ENCODE peak calls at places on chromosome 12, in seven cellular contexts. Q is thyroid gland, M is brain microvascular endothelial cell, H is heart right ventricle, B is astrocyte of the cerebellum, A is lower lobe of right lung, C is colonic mucosa. O is an unnamed sample.

GRCh38 chr12:34595749-34596733 is 573.7 kb downstream of the ALG10 start:
- DNase-seq in H (no peak), A (peak; percentile 18), M (no peak), C (no peak), Q (no peak), B (no peak), O (no peak)

GRCh38 chr12:57515934-57516541 is 4.3 kb downstream of the DDIT3 start:
- DNase-seq in H (no peak), A (no peak), M (no peak), C (no peak), Q (no peak), B (no peak), O (no peak)

GRCh38 chr12:49953146-49953545 is 2.6 kb downstream of the AQP2 start:
- DNase-seq in A (peak; percentile 46), H (no peak), C (no peak), Q (no peak), B (no peak), M (no peak), O (no peak)

GRCh38 chr12:79414252-79414651 is 276.5 kb downstream of the PAWR start:
- DNase-seq in B (no peak), A (no peak), H (no peak), C (peak; percentile 77), Q (no peak), M (no peak), O (no peak)

GRCh38 chr12:38159591-38160317 is 156.8 kb upstream of the ALG10B start:
- DNase-seq in H (no peak), C (no peak), A (no peak), Q (no peak), M (no peak), B (no peak), O (no peak)

GRCh38 chr12:105226219-105226618 is 9.8 kb downstream of the APPL2 start:
- DNase-seq in Q (no peak), A (no peak), M (peak; percentile 90), H (peak; percentile 73), B (peak; percentile 82), C (peak; percentile 56), O (peak; percentile 95)

GRCh38 chr12:132405742-132406251 is 76.4 kb upstream of the GALNT9 start:
- DNase-seq in M (no peak), A (no peak), B (no peak), C (no peak), H (no peak), Q (no peak), O (no peak)

GRCh38 chr12:58310828-58311273 is 369.5 kb downstream of the ATP23 start:
- DNase-seq in C (no peak), M (peak; percentile 92), H (no peak), A (no peak), Q (no peak), B (peak; percentile 90), O (peak; percentile 99)

GRCh38 chr12:111570090-111570961 is 28.8 kb downstream of the ATXN2 start:
- DNase-seq in M (peak; percentile 86), C (no peak), Q (no peak), B (peak; percentile 53), A (no peak), H (no peak), O (peak; percentile 80)

GRCh38 chr12:115872919-115873357 is 404.6 kb downstream of the MED13L start:
- DNase-seq in A (no peak), M (no peak), H (no peak), B (no peak), C (peak; percentile 92), Q (peak; percentile 84), O (no peak)
- H3K4me3 ChIP-seq in A (no peak overlapping the region), M (no peak overlapping the region), H (no peak overlapping the region), B (no peak overlapping the region), C (no peak overlapping the region), Q (no peak overlapping the region), O (no peak overlapping the region)

GRCh38 chr12:55681142-55682077 is 26.3 kb downstream of the ITGA7 start:
- DNase-seq in H (peak; percentile 65), Q (peak; percentile 89), C (peak; percentile 90), B (no peak), A (peak; percentile 73), M (peak; percentile 25), O (peak; percentile 42)
- TF ChIP-seq CTCF in H (peak; percentile 43), Q (no peak), C (peak; percentile 49), B (peak; percentile 2), A (peak; percentile 31), M (peak; percentile 65), O (peak; percentile 47)

GRCh38 chr12:92365333-92365732 is 219.7 kb upstream of the BTG1 start:
- DNase-seq in M (no peak), B (no peak), C (no peak), A (no peak), H (no peak), Q (no peak), O (no peak)

GRCh38 chr12:92362785-92363184 is 217.1 kb upstream of the BTG1 start:
- DNase-seq in Q (no peak), C (no peak), A (no peak), H (no peak), B (no peak), M (no peak), O (no peak)

GRCh38 chr12:92360543-92360942 is 214.9 kb upstream of the BTG1 start:
- DNase-seq in C (no peak), Q (no peak), A (no peak), M (no peak), B (no peak), H (no peak), O (peak; percentile 4)

GRCh38 chr12:92363295-92364146 is 217.9 kb upstream of the BTG1 start:
- DNase-seq in H (peak; percentile 53), A (peak; percentile 53), C (peak; percentile 39), Q (no peak), B (no peak), M (peak; percentile 7), O (peak; percentile 42)

DNA sequence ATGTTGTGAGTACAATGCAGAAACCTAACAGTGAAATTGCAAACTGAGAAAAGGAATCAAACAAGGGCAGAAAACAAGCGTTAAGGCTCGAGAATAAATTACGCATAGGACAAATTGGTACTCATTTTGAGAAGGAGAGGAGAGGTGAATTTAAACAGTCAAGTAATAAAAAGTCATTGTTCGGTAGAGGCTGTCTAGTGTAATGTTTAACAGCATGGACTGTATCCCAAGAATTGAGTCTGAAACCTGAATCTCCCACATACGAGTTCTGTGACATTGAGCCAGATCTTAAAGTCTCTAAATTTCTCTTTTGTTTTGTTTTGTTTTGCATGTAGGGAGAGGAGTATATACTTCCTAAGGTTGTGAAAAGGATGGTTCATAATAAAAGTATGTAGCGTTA is 216.5 kb upstream of the BTG1 start:
- DNase-seq in M (no peak), A (no peak), Q (no peak), H (no peak), C (no peak), B (no peak), O (no peak)
- H3K4me3 ChIP-seq in M (no peak overlapping the region), A (no peak overlapping the region), Q (no peak overlapping the region), H (no peak overlapping the region), C (no peak overlapping the region), B (no peak overlapping the region), O (no peak overlapping the region)

DNA sequence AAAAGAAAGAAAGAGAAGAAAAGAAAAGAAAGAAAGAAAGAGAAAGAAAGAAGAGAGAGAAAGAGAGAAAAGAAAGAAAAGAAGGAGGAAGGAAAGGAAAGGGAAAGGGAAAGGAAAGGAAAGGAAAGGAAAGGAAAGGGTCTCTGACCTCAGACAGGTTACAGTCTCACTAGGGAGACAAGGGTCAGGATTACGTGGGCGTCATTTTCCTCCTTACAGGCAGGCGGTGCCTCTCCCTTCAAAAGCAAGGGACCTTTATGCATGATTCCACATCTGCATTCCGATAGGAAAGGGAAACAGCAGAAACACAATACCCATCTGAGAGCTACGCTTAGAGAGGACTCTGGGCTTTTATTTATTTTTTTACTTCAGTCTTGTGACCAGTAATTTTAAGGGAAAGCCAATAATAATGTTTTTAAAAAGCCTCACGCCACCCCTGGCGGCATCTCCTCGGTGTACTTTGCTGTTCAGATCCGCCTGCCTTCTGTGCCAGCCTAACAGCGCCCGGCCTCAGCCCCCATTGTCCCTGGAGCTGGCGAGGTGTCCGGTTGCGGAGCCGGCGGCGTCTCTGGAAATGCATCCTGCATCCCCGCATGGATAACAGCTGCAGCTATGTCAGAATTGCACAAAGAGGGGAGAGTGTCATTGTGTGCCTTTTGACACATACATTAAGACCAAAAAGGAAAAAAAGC is 882 bp upstream of the HIP1R start:
- DNase-seq in M (no peak), Q (peak; percentile 74), B (no peak), C (peak; percentile 70), H (no peak), A (peak; percentile 59), O (peak; percentile 57)
- TF ChIP-seq CTCF in M (peak; percentile 9), Q (no peak), B (peak; percentile 21), C (no peak), H (no peak), A (no peak), O (peak; percentile 1)

DNA sequence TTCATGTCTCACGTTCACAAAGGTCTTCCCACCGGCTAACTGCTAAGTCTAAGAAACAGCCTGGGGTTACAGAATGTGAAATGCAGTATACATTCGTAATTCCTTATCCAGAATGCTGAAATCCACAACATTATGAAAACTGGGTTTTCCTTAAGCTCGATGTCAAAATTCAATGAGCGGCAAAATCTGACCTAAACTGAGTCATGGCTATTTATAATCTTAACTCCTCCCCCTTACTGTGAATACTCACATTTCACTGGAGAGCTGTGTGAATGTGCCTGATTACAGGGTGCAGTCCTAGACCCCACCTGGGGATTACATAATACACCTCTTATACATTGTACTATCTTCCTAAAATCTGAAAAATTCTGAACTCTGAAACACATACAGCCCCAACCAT is 35.3 kb downstream of the STX2 start:
- DNase-seq in Q (no peak), B (no peak), M (peak; percentile 29), C (no peak), H (no peak), A (no peak), O (peak; percentile 50)
- H3K4me3 ChIP-seq in Q (no peak overlapping the region), B (no peak overlapping the region), M (no peak overlapping the region), C (no peak overlapping the region), H (no peak overlapping the region), A (no peak overlapping the region), O (no peak overlapping the region)

DNA sequence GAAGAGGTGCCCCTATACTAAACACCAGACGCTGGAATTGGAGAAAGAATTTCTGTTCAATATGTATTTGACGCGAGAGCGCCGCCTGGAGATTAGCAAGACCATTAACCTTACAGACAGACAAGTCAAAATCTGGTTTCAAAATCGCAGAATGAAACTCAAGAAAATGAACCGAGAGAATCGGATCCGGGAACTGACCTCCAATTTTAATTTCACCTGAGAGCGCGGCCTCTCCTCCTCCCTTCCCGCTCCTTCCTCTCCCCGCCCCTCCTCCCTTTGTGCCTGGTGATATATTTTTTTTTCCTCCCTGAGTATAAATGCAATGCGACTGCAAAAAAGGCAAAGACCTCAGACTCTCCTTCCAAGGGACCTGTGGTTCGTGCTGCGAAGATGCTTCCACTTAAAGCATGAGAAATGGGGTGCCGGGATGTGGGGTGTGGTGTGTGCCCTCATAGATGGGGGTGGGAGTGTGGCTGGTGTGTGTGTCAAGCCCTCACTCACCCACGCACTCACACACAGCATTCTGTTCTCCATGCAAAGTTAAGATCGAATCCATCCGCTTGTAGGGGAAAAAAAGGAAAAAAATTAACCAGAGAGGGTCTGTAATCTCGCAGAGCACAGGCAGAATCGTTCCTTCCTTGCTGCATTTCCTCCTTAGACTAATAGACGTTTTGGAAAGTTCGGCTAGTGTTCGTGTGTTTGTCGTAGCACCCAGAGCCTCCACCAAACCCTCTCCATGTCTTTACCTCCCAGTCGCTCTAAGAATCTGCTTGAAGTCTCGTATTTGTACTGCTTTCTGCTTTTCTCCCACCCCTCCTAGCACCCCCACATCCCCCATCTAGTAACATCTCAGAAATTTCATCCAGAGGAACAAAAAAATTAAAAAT is 4.5 kb downstream of the HOXC10 start:
- DNase-seq in C (no peak), M (no peak), H (no peak), A (no peak), B (no peak), Q (no peak), O (peak; percentile 66)
- TF ChIP-seq CTCF in C (no peak), M (peak; percentile 66), H (peak; percentile 38), A (no peak), B (peak; percentile 39), Q (no peak), O (peak; percentile 64)